ENCODE peak calls at places on chromosome 18, in eight cellular contexts. E is WTC11, P is ACHN, K is upper lobe of right lung, Q is ELR, H is NB4, S is T-helper 2 cell, X is left ventricle myocardium superior. L is an unnamed sample.

GRCh38 chr18:74244554-74244953 is 47.2 kb downstream of the CYB5A start:
- DNase-seq in E (no peak), X (no peak), P (no peak), H (no peak), S (no peak), K (no peak), Q (no peak), L (no peak)

GRCh38 chr18:9453273-9453672 is 22.0 kb upstream of the RALBP1 start:
- DNase-seq in H (no peak), K (no peak), S (no peak), E (no peak), P (no peak), X (no peak), Q (no peak), L (no peak)

GRCh38 chr18:21914739-21915319 is 174.2 kb downstream of the MIB1 start:
- DNase-seq in H (peak), K (no peak), S (no peak), P (peak), E (peak), Q (peak), X (no peak), L (peak)

GRCh38 chr18:63407734-63408133 is 14.5 kb downstream of the VPS4B start:
- DNase-seq in X (no peak), K (no peak), S (no peak), E (no peak), H (no peak), P (no peak), Q (no peak), L (no peak)

GRCh38 chr18:2316686-2317308 is 254.5 kb downstream of the METTL4 start:
- DNase-seq in S (no peak), K (no peak), P (no peak), E (no peak), H (no peak), X (no peak), Q (no peak), L (no peak)

GRCh38 chr18:40935423-40935822 is 1019.6 kb upstream of the PIK3C3 start:
- DNase-seq in P (peak), X (no peak), Q (peak), E (no peak), K (no peak), H (peak), S (peak), L (no peak)

GRCh38 chr18:9211955-9212354 is 75.4 kb downstream of the ANKRD12 start:
- DNase-seq in S (no peak), Q (no peak), H (no peak), K (no peak), P (peak), X (no peak), E (no peak), L (no peak)

GRCh38 chr18:69635482-69635881 is 234.8 kb downstream of the DOK6 start:
- DNase-seq in H (no peak), S (no peak), Q (no peak), P (no peak), E (no peak), X (no peak), K (no peak), L (no peak)

GRCh38 chr18:3604626-3605408 is 154.8 kb downstream of the TGIF1 start:
- DNase-seq in K (no peak), Q (peak), P (peak), E (no peak), H (peak), X (no peak), S (peak), L (no peak)

GRCh38 chr18:8322486-8322885 is 286.8 kb upstream of the RAB12 start:
- DNase-seq in K (no peak), X (no peak), Q (no peak), P (no peak), S (no peak), H (no peak), E (no peak), L (no peak)

GRCh38 chr18:75346671-75347070 is 80.8 kb downstream of the SMIM21 start:
- DNase-seq in S (no peak), K (no peak), H (no peak), Q (no peak), E (no peak), P (no peak), X (no peak), L (no peak)

GRCh38 chr18:77754475-77755044 is 504.9 kb downstream of the GALR1 start:
- DNase-seq in H (no peak), E (no peak), Q (no peak), P (no peak), S (no peak), K (no peak), X (no peak), L (no peak)

GRCh38 chr18:48037481-48038271 is 107.2 kb upstream of the SMAD2 start:
- DNase-seq in X (peak), Q (no peak), E (peak), S (no peak), H (peak), K (no peak), P (no peak), L (peak)

GRCh38 chr18:11495441-11495840 is 114.0 kb upstream of the SLC35G4 start:
- DNase-seq in E (no peak), Q (peak), P (no peak), X (no peak), H (no peak), K (no peak), S (no peak), L (no peak)

GRCh38 chr18:77071711-77072292 is 60.8 kb downstream of the MBP start:
- DNase-seq in S (peak), E (no peak), X (no peak), H (no peak), Q (peak), K (no peak), P (no peak), L (peak)

GRCh38 chr18:36075862-36076587 is 8.7 kb upstream of the RPRD1A start:
- DNase-seq in K (no peak), X (no peak), Q (peak), H (peak), E (no peak), P (peak), S (no peak), L (no peak)

GRCh38 chr18:33074125-33074524 is 301.3 kb upstream of the KLHL14 start:
- DNase-seq in X (no peak), E (no peak), Q (no peak), S (no peak), K (no peak), P (no peak), H (no peak), L (no peak)

GRCh38 chr18:75638223-75638596 is 210.7 kb upstream of the SMIM21 start:
- DNase-seq in X (no peak), Q (peak), S (no peak), H (no peak), E (no peak), K (no peak), P (no peak), L (no peak)

GRCh38 chr18:78517328-78517727 is 462.3 kb upstream of the SALL3 start:
- DNase-seq in X (no peak), Q (no peak), E (no peak), K (no peak), S (no peak), P (no peak), H (no peak), L (no peak)

GRCh38 chr18:9804517-9805104 is 81.2 kb upstream of the TXNDC2 start:
- DNase-seq in H (peak), X (peak), E (no peak), S (no peak), P (no peak), Q (no peak), K (no peak), L (peak)

GRCh38 chr18:48090702-48091101 is 160.2 kb upstream of the SMAD2 start:
- DNase-seq in Q (no peak), E (no peak), X (no peak), S (no peak), P (no peak), K (no peak), H (no peak), L (no peak)

GRCh38 chr18:69205925-69206324 is 194.8 kb upstream of the DOK6 start:
- DNase-seq in K (no peak), X (no peak), S (no peak), P (no peak), Q (no peak), H (no peak), E (no peak), L (no peak)

GRCh38 chr18:25283769-25284168 is 68.2 kb downstream of the ZNF521 start:
- DNase-seq in K (no peak), X (no peak), Q (no peak), E (no peak), H (no peak), S (no peak), P (no peak), L (no peak)

GRCh38 chr18:23235336-23235735 is 100.1 kb downstream of the CABLES1 start:
- DNase-seq in H (no peak), X (no peak), Q (no peak), K (no peak), E (no peak), P (no peak), S (no peak), L (no peak)

GRCh38 chr18:6484659-6485058 is 69.9 kb upstream of the L3MBTL4 start:
- DNase-seq in E (no peak), Q (no peak), X (no peak), P (no peak), K (no peak), S (no peak), H (no peak), L (no peak)

GRCh38 chr18:43393174-43393573 is 115.9 kb upstream of the SYT4 start:
- DNase-seq in H (no peak), S (peak), X (no peak), P (no peak), K (no peak), E (no peak), Q (no peak), L (no peak)

GRCh38 chr18:61772293-61772848 is 120.4 kb downstream of the RNF152 start:
- DNase-seq in H (no peak), P (no peak), X (no peak), K (no peak), E (no peak), Q (no peak), S (no peak), L (no peak)

GRCh38 chr18:37328946-37329719 is 236.5 kb downstream of the CELF4 start:
- DNase-seq in S (no peak), Q (no peak), E (no peak), P (no peak), K (no peak), H (peak), X (no peak), L (no peak)

GRCh38 chr18:74963820-74964446 is 245.0 kb downstream of the PTGR3 start:
- DNase-seq in P (peak), Q (peak), E (peak), K (no peak), X (no peak), S (peak), H (peak), L (peak)

GRCh38 chr18:76449110-76449453 is 46.0 kb downstream of the ZNF516 start:
- DNase-seq in S (no peak), Q (no peak), X (no peak), P (no peak), H (no peak), K (peak), E (no peak), L (no peak)

GRCh38 chr18:34764451-34764850 is 54.4 kb downstream of the DTNA start:
- DNase-seq in K (no peak), H (no peak), P (no peak), X (no peak), E (no peak), Q (no peak), S (no peak), L (no peak)

GRCh38 chr18:2994603-2995432 is 18.1 kb downstream of the LPIN2 start:
- DNase-seq in X (peak), Q (no peak), P (no peak), E (peak), K (no peak), S (peak), H (no peak), L (no peak)

GRCh38 chr18:54737986-54738385 is 90.3 kb upstream of the RAB27B start:
- DNase-seq in H (no peak), Q (peak), X (no peak), K (no peak), E (no peak), S (no peak), P (no peak), L (no peak)

GRCh38 chr18:7079231-7079630 is 38.4 kb downstream of the LAMA1 start:
- DNase-seq in K (no peak), Q (no peak), E (no peak), S (no peak), P (no peak), X (no peak), H (no peak), L (no peak)

GRCh38 chr18:44701227-44701626 is 20.5 kb downstream of the SETBP1 start:
- DNase-seq in H (no peak), K (no peak), X (no peak), E (no peak), S (no peak), P (no peak), Q (peak), L (no peak)

GRCh38 chr18:2883137-2883671 is 36.4 kb downstream of the EMILIN2 start:
- DNase-seq in S (peak), Q (no peak), P (no peak), K (no peak), E (no peak), H (peak), X (no peak), L (no peak)

GRCh38 chr18:22828171-22828570 is 105.0 kb upstream of the RBBP8 start:
- DNase-seq in E (no peak), P (no peak), X (no peak), H (no peak), S (no peak), K (no peak), Q (peak), L (no peak)

GRCh38 chr18:42047721-42048120 is 92.7 kb downstream of the PIK3C3 start:
- DNase-seq in S (no peak), E (no peak), K (no peak), X (no peak), Q (peak), H (peak), P (peak), L (no peak)

GRCh38 chr18:9001209-9001608 is 101.3 kb upstream of the NDUFV2 start:
- DNase-seq in P (no peak), S (no peak), H (no peak), K (no peak), E (no peak), Q (peak), X (no peak), L (no peak)